ENCODE peak calls at places on chromosomes 6 and 20, in four cellular contexts. One of them, this sample, is unnamed.

GRCh38 chr6:108737594-108738546 is 110.4 kb upstream of the ARMC2 start:
- DNase-seq in WTC11: no peak
- DNase-seq in HepG2: no peak
- DNase-seq in K562: peak
- DNase-seq in this sample: no peak

GRCh38 chr6:158653577-158654354 is 3.9 kb downstream of the SYTL3 start:
- DNase-seq in WTC11: no peak
- DNase-seq in HepG2: no peak
- DNase-seq in K562: no peak
- DNase-seq in this sample: peak

GRCh38 chr6:143680157-143680556 is 2.4 kb downstream of the PHACTR2 start:
- DNase-seq in K562: no peak
- DNase-seq in WTC11: no peak
- DNase-seq in HepG2: no peak
- DNase-seq in this sample: no peak

GRCh38 chr6:154229796-154230195 is 126.8 kb downstream of the IPCEF1 start:
- DNase-seq in WTC11: no peak
- DNase-seq in K562: no peak
- DNase-seq in HepG2: no peak
- DNase-seq in this sample: no peak

GRCh38 chr6:97666889-97667288 is 383.9 kb upstream of the MMS22L start:
- DNase-seq in HepG2: no peak
- DNase-seq in K562: no peak
- DNase-seq in WTC11: no peak
- DNase-seq in this sample: no peak

GRCh38 chr6:158109744-158110143 is 58.3 kb downstream of the SERAC1 start:
- DNase-seq in WTC11: no peak
- DNase-seq in K562: no peak
- DNase-seq in HepG2: no peak
- DNase-seq in this sample: no peak

GRCh38 chr20:298755-299391 is 1.5 kb downstream of the ZCCHC3 start:
- DNase-seq in HepG2: no peak
- DNase-seq in K562: no peak
- DNase-seq in WTC11: no peak
- DNase-seq in this sample: no peak

GRCh38 chr6:129686941-129687627 is 22.9 kb downstream of the ARHGAP18 start:
- DNase-seq in K562: no peak
- DNase-seq in WTC11: no peak
- DNase-seq in HepG2: no peak
- DNase-seq in this sample: peak

GRCh38 chr6:34894693-34895092 is 5.6 kb downstream of the ANKS1A start:
- DNase-seq in HepG2: no peak
- DNase-seq in WTC11: no peak
- DNase-seq in K562: no peak
- DNase-seq in this sample: no peak
- TF ChIP-seq ATF3 in HepG2: no peak
- TF ChIP-seq ATF3 in WTC11: no peak
- TF ChIP-seq ATF3 in K562: no peak
- TF ChIP-seq ATF3 in this sample: no peak

DNA sequence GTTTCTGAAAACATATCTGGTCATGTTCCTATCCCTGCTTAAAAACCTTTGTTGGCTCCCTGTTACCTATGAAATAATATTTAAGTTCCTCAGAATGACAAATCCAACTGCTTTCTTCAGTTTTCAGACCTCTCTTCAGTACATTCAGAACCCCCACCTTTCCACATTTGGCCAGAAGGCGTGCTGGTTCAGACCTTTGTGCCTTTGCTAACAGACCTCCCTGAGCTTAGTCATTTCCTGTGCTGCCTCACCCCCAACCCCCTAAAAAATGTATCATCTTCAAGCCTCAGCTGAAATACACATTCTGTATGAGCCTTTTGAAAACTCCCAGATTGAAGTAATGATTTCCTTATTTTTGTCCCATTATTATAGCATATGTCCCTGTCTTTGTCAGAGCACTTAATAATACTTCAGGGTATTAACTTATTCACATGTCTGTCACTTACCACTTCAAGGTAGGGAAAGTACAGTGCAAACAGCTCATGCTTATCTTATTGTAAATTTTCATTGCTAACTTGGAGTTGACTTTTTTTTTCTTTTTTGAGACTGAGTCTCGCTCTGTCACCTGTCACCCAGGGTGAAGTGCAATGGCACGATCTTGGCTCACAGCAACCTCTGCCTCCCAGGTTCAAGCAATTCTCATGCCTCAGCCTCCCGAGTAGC is 19.7 kb downstream of the FAM217A start:
- DNase-seq in WTC11: no peak
- DNase-seq in K562: peak
- DNase-seq in HepG2: peak
- DNase-seq in this sample: no peak
- TF ChIP-seq CREM in WTC11: no peak
- TF ChIP-seq CREM in K562: no peak
- TF ChIP-seq CREM in HepG2: no peak
- TF ChIP-seq CREM in this sample: no peak

GRCh38 chr6:16713597-16713996 is 47.7 kb downstream of the ATXN1 start:
- DNase-seq in HepG2: no peak
- DNase-seq in K562: no peak
- DNase-seq in WTC11: no peak
- DNase-seq in this sample: no peak

GRCh38 chr6:16712250-16712930 is 48.9 kb downstream of the ATXN1 start:
- DNase-seq in HepG2: no peak
- DNase-seq in WTC11: no peak
- DNase-seq in K562: no peak
- DNase-seq in this sample: no peak

GRCh38 chr6:16716450-16716858 is 44.8 kb downstream of the ATXN1 start:
- DNase-seq in HepG2: peak
- DNase-seq in K562: no peak
- DNase-seq in WTC11: no peak
- DNase-seq in this sample: no peak

GRCh38 chr6:16711551-16712249 is 49.6 kb downstream of the ATXN1 start:
- DNase-seq in HepG2: peak
- DNase-seq in K562: peak
- DNase-seq in WTC11: no peak
- DNase-seq in this sample: no peak

DNA sequence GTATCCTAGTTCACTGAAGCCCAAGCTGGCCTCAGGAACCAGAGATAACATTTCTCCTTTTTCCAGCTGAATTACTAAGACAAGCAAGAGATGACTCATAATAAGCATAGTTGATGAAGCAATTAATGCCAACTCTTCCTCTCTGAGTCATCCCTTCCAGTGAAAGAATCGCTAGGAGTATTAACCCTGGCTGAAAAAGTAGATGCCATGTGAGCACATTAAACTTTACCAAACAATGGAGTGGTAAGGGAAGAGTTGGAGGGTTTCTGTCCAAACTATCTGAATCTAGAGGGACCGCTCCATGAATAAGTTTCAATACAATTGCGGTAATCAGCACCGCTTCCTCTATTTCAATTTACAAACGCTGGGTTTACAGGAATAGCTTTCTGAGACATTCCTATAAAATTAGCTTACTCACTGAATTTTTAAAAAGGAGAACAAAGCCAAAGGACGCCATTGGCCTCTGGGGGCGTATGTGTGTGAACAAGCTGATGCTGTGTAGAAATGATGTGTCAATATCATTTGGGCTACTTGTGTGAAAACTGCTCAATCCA is 48.3 kb downstream of the ATXN1 start:
- DNase-seq in HepG2: no peak
- DNase-seq in K562: peak
- DNase-seq in WTC11: no peak
- DNase-seq in this sample: no peak
- TF ChIP-seq ATF3 in HepG2: peak
- TF ChIP-seq ATF3 in K562: peak
- TF ChIP-seq ATF3 in WTC11: no peak
- TF ChIP-seq ATF3 in this sample: no peak

DNA sequence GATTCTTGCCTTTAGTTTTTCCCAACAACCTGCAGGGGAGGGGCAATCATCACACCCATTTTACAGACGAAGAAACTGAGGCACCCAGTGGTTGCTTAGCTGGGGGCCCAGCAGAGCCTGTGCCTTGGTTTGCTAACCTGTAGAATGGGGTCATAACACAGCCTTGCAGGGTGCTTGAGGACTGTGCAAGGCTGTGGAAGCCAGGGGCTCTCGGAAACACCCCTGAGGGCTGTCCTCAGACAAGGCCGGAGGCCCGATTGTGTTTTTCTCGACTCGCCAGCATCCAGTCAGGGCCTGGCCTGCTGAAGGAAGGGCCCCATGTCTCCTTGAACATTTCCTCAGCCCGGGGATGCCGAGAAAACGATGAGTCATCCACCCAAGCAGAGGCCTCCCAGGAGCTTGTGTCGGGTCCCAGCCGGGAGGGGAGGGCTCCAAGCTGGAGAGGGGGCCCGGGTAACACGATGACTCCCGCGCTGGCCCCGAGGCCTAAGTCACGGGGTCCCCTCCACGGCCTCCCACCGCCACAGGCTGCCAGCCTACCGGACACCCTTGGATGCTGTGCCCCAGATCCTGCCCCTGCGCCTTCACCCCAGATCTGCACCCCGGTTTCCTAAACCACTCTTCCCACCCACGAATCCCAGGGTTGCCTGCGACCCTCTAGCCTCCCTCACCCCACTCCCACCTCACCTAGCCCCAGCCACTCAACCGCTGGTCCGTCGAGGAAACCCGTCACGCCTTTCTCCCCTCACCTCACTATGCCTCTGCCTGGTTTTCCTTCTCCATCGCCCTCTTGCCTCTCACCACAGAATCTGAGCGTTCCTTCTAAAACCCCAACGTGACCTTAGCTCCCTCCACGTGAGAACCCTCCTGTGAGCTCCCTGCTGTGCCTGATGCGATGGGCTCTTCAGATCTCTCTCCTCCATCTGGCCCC is 10.6 kb downstream of the NOL4L start:
- DNase-seq in HepG2: no peak
- DNase-seq in WTC11: no peak
- DNase-seq in K562: peak
- DNase-seq in this sample: no peak
- TF ChIP-seq CREM in HepG2: no peak
- TF ChIP-seq CREM in WTC11: no peak
- TF ChIP-seq CREM in K562: peak
- TF ChIP-seq CREM in this sample: no peak

GRCh38 chr6:133132583-133132982 is 108.6 kb upstream of the EYA4 start:
- DNase-seq in WTC11: no peak
- DNase-seq in HepG2: no peak
- DNase-seq in K562: no peak
- DNase-seq in this sample: no peak
- TF ChIP-seq ATF3 in WTC11: no peak
- TF ChIP-seq ATF3 in HepG2: no peak
- TF ChIP-seq ATF3 in K562: no peak
- TF ChIP-seq ATF3 in this sample: no peak

GRCh38 chr6:156628805-156629204 is 148.4 kb upstream of the ARID1B start:
- DNase-seq in WTC11: no peak
- DNase-seq in HepG2: no peak
- DNase-seq in K562: no peak
- DNase-seq in this sample: no peak

GRCh38 chr6:156633291-156633690 is 143.9 kb upstream of the ARID1B start:
- DNase-seq in K562: no peak
- DNase-seq in WTC11: no peak
- DNase-seq in HepG2: no peak
- DNase-seq in this sample: no peak

GRCh38 chr6:156634048-156634447 is 143.1 kb upstream of the ARID1B start:
- DNase-seq in K562: no peak
- DNase-seq in HepG2: no peak
- DNase-seq in WTC11: no peak
- DNase-seq in this sample: no peak

GRCh38 chr6:156627524-156627923 is 149.7 kb upstream of the ARID1B start:
- DNase-seq in K562: no peak
- DNase-seq in HepG2: no peak
- DNase-seq in WTC11: no peak
- DNase-seq in this sample: no peak

GRCh38 chr6:156630613-156631302 is 146.4 kb upstream of the ARID1B start:
- DNase-seq in WTC11: no peak
- DNase-seq in HepG2: peak
- DNase-seq in K562: no peak
- DNase-seq in this sample: no peak
- TF ChIP-seq CREM in WTC11: no peak
- TF ChIP-seq CREM in HepG2: no peak
- TF ChIP-seq CREM in K562: no peak
- TF ChIP-seq CREM in this sample: no peak

DNA sequence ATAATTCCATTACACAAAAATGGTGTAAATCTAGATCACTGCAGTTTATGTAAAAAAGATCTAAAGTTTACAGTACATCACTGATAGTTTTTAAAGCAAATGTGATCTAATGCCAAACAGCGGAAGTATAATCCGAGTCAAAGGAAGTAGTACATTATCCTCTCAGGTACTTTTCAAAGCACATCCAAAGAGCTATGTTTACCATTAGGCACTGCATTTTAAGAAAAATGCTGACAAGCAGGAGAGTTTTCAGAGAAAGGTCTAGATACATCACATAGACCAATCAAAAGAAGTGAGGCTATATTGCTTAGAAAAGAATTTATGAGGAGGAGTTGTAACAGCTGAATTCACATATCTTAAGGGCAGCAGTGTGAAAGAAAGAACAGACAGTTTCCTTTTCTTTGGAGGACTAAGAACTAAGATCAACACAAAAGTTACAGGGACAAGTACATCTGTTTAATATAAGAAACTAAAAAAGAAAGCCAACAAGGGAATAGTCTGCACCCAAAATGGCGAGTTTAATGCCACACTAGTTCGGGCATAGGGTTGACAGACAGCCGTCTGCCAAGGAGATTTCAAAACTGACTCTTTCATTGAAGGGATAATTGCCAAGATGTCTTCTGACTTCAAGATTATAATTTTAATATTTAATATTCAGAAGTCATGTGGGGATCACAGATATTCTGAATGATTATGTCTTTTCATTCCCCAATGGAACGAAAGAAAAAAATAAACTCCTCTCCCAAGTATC is 1.4 kb downstream of the ZNF184 start:
- DNase-seq in K562: no peak
- DNase-seq in HepG2: no peak
- DNase-seq in WTC11: no peak
- DNase-seq in this sample: no peak
- TF ChIP-seq ATF3 in K562: no peak
- TF ChIP-seq ATF3 in HepG2: no peak
- TF ChIP-seq ATF3 in WTC11: no peak
- TF ChIP-seq ATF3 in this sample: no peak

GRCh38 chr20:32365560-32365959 is 7.4 kb downstream of the ASXL1 start:
- DNase-seq in WTC11: no peak
- DNase-seq in HepG2: no peak
- DNase-seq in K562: no peak
- DNase-seq in this sample: no peak
- TF ChIP-seq CREM in WTC11: no peak
- TF ChIP-seq CREM in HepG2: no peak
- TF ChIP-seq CREM in K562: no peak
- TF ChIP-seq CREM in this sample: no peak

This sample was measured in GM12878.